ENCODE peak calls at places on chromosomes 12 and 14, in six cellular contexts. W is AG08395; I is fibroblast of villous mesenchyme; R is activated T-cell treated with anti-CD3 and anti-CD28 coated beads, Interleukin-2, amount 50 U/mL, for 72 hours; J is stimulated activated CD8-positive, alpha-beta memory T cell treated with anti-CD3 and anti-CD28 coated beads, Interleukin-7, amount 100 ng/mL, for 24 hours; N is mesendoderm. Q is an unnamed sample.

GRCh38 chr12:26229910-26230309 is 34.5 kb downstream of the SSPN start:
- DNase-seq in W (no peak), I (peak; percentile 53), R (no peak), J (no peak), N (no peak), Q (no peak)

GRCh38 chr12:704516-705242 is 41.4 kb upstream of the NINJ2 start:
- DNase-seq in W (no peak), I (no peak), R (no peak), J (no peak), N (no peak), Q (no peak)

GRCh38 chr14:51738754-51739153 is 87.0 kb downstream of the FRMD6 start:
- DNase-seq in W (no peak), I (no peak), R (no peak), J (no peak), N (peak; percentile 82), Q (peak; percentile 16)

GRCh38 chr12:74538491-74539258 is 1.0 kb downstream of the ATXN7L3B start:
- DNase-seq in W (no peak), I (peak; percentile 8), R (peak; percentile 29), J (no peak), N (peak; percentile 33), Q (peak; percentile 57)

GRCh38 chr12:92593734-92594402 is 108.9 kb upstream of the PLEKHG7 start:
- DNase-seq in W (peak; percentile 89), I (peak; percentile 88), R (peak; percentile 81), J (peak; percentile 42), N (peak; percentile 32), Q (no peak)

GRCh38 chr14:22820731-22821130 is 5.5 kb upstream of the SLC7A7 start:
- DNase-seq in W (no peak), I (peak; percentile 24), R (no peak), J (no peak), N (peak; percentile 88), Q (no peak)

GRCh38 chr14:90300649-90301048 is 31.1 kb downstream of the NRDE2 start:
- DNase-seq in W (peak; percentile 15), I (peak; percentile 68), R (no peak), J (no peak), N (peak; percentile 32), Q (no peak)

GRCh38 chr14:90644882-90645281 is 171.3 kb downstream of the TTC7B start:
- DNase-seq in W (peak; percentile 73), I (peak; percentile 95), R (no peak), J (no peak), N (no peak), Q (no peak)

GRCh38 chr12:6963016-6963731 is 7.3 kb downstream of the PHB2 start:
- DNase-seq in W (no peak), I (no peak), R (no peak), J (no peak), N (peak; percentile 86), Q (peak; percentile 79)

GRCh38 chr14:65044596-65044959 is 57.7 kb downstream of the MAX start:
- DNase-seq in W (no peak), I (peak; percentile 19), R (no peak), J (no peak), N (no peak), Q (no peak)

GRCh38 chr12:57476993-57477709 is 2.5 kb downstream of the ARHGAP9 start:
- DNase-seq in W (no peak), I (no peak), R (no peak), J (no peak), N (no peak), Q (no peak)

GRCh38 chr12:46921754-46922113 is 95.9 kb upstream of the SLC38A4 start:
- DNase-seq in W (peak; percentile 52), I (peak; percentile 94), R (no peak), J (no peak), N (no peak), Q (no peak)

GRCh38 chr14:85528080-85528881 is 1.7 kb upstream of the FLRT2 start:
- DNase-seq in W (peak; percentile 60), I (peak; percentile 88), R (no peak), J (no peak), N (peak; percentile 92), Q (peak; percentile 89)

GRCh38 chr12:32230607-32230982 is 123.9 kb downstream of the BICD1 start:
- DNase-seq in W (no peak), I (no peak), R (no peak), J (no peak), N (peak; percentile 29), Q (peak; percentile 34)

GRCh38 chr12:94027561-94027960 is 120.8 kb upstream of the PLXNC1 start:
- DNase-seq in W (no peak), I (no peak), R (no peak), J (no peak), N (peak; percentile 16), Q (no peak)

GRCh38 chr12:51591020-51591901 is at the start of gene SCN8A:
- DNase-seq in W (peak; percentile 73), I (peak; percentile 42), R (peak; percentile 66), J (peak; percentile 27), N (peak; percentile 76), Q (peak; percentile 89)

GRCh38 chr14:104009297-104009696 is 67.0 kb upstream of the RD3L start:
- DNase-seq in W (no peak), I (no peak), R (no peak), J (no peak), N (no peak), Q (no peak)

GRCh38 chr12:57504033-57504432 is 16.2 kb downstream of the MARS1 start:
- DNase-seq in W (no peak), I (no peak), R (no peak), J (no peak), N (peak; percentile 37), Q (no peak)

GRCh38 chr14:69617796-69618195 is 6.4 kb downstream of the SUSD6 start:
- DNase-seq in W (no peak), I (no peak), R (no peak), J (no peak), N (no peak), Q (no peak)

GRCh38 chr12:95633049-95633545 is 81.8 kb upstream of the USP44 start:
- DNase-seq in W (peak; percentile 70), I (peak; percentile 68), R (peak; percentile 10), J (no peak), N (peak; percentile 49), Q (no peak)

GRCh38 chr14:105143451-105144230 is 24.9 kb downstream of the JAG2 start:
- DNase-seq in W (no peak), I (no peak), R (no peak), J (no peak), N (no peak), Q (no peak)

GRCh38 chr12:31368666-31369361 is 42.9 kb upstream of the SINHCAF start:
- DNase-seq in W (no peak), I (peak; percentile 26), R (no peak), J (no peak), N (peak; percentile 75), Q (peak; percentile 79)

GRCh38 chr12:16350682-16351081 is 3.2 kb downstream of the MGST1 start:
- DNase-seq in W (peak; percentile 70), I (peak; percentile 96), R (no peak), J (no peak), N (peak; percentile 14), Q (no peak)

GRCh38 chr12:124605150-124605549 is 37.7 kb upstream of the NCOR2 start:
- DNase-seq in W (no peak), I (no peak), R (no peak), J (no peak), N (peak; percentile 45), Q (no peak)

GRCh38 chr12:53082637-53083036 is 3.4 kb upstream of the SPRYD3 start:
- DNase-seq in W (no peak), I (no peak), R (no peak), J (no peak), N (no peak), Q (no peak)

GRCh38 chr14:65866906-65867305 is 454.4 kb downstream of the FUT8 start:
- DNase-seq in W (no peak), I (peak; percentile 2), R (no peak), J (no peak), N (no peak), Q (no peak)

GRCh38 chr14:37027188-37027824 is 145.1 kb downstream of the SLC25A21 start:
- DNase-seq in W (peak; percentile 8), I (peak; percentile 43), R (no peak), J (no peak), N (no peak), Q (peak; percentile 75)

GRCh38 chr12:57096099-57096572 is 7.2 kb downstream of the NAB2 start:
- DNase-seq in W (no peak), I (no peak), R (no peak), J (no peak), N (no peak), Q (peak; percentile 21)

GRCh38 chr14:91929700-91930099 is 17.8 kb downstream of the FBLN5 start:
- DNase-seq in W (peak; percentile 32), I (peak; percentile 42), R (no peak), J (no peak), N (no peak), Q (no peak)

GRCh38 chr14:89339158-89339557 is 77.9 kb downstream of the FOXN3 start:
- DNase-seq in W (no peak), I (no peak), R (no peak), J (no peak), N (no peak), Q (no peak)

GRCh38 chr14:52473557-52473956 is 78.7 kb downstream of the TXNDC16 start:
- DNase-seq in W (peak; percentile 20), I (peak; percentile 74), R (no peak), J (no peak), N (peak; percentile 35), Q (peak; percentile 52)

GRCh38 chr14:99772371-99773283 is 20.6 kb upstream of the EML1 start:
- DNase-seq in W (no peak), I (no peak), R (no peak), J (no peak), N (no peak), Q (no peak)

GRCh38 chr12:54622463-54623183 is 12.1 kb downstream of the LACRT start:
- DNase-seq in W (no peak), I (peak; percentile 4), R (no peak), J (no peak), N (no peak), Q (no peak)

GRCh38 chr12:92065018-92065499 is 80.6 kb downstream of the BTG1 start:
- DNase-seq in W (peak; percentile 6), I (peak; percentile 51), R (peak; percentile 72), J (no peak), N (no peak), Q (no peak)

GRCh38 chr14:96584199-96584906 is 82.2 kb downstream of the PAPOLA start:
- DNase-seq in W (no peak), I (peak; percentile 18), R (peak; percentile 45), J (no peak), N (peak; percentile 83), Q (peak; percentile 91)

GRCh38 chr12:76810690-76811434 is 46.9 kb downstream of the ZDHHC17 start:
- DNase-seq in W (no peak), I (no peak), R (no peak), J (no peak), N (peak; percentile 37), Q (no peak)

GRCh38 chr14:54839681-54840080 is 62.9 kb downstream of the GCH1 start:
- DNase-seq in W (no peak), I (peak; percentile 18), R (no peak), J (no peak), N (no peak), Q (no peak)

GRCh38 chr12:20280515-20280914 is 87.8 kb upstream of the PDE3A start:
- DNase-seq in W (no peak), I (peak; percentile 8), R (no peak), J (no peak), N (no peak), Q (no peak)

GRCh38 chr12:105090361-105090760 is 6.1 kb upstream of the ALDH1L2 start:
- DNase-seq in W (no peak), I (no peak), R (no peak), J (no peak), N (no peak), Q (no peak)

GRCh38 chr12:7869137-7869536 is 3.6 kb downstream of the SLC2A14 start:
- DNase-seq in W (peak; percentile 43), I (peak; percentile 79), R (no peak), J (no peak), N (no peak), Q (no peak)